ENCODE peak calls at places on chromosome 10, in five cellular contexts. One of them, this sample, is unnamed.

GRCh38 chr10:52568309-52568708 is 204.3 kb downstream of the MBL2 start:
- DNase-seq in kidney: no peak
- DNase-seq in CD4-positive, alpha-beta T cell: no peak
- DNase-seq in lower leg skin: no peak
- DNase-seq in neural crest cell: no peak
- DNase-seq in this sample: no peak

GRCh38 chr10:59622320-59622901 is 87.2 kb downstream of the SLC16A9 start:
- DNase-seq in neural crest cell: peak
- DNase-seq in lower leg skin: peak
- DNase-seq in kidney: no peak
- DNase-seq in CD4-positive, alpha-beta T cell: no peak
- DNase-seq in this sample: no peak

GRCh38 chr10:101217450-101218281 is 11.6 kb downstream of the LBX1 start:
- DNase-seq in neural crest cell: peak
- DNase-seq in lower leg skin: no peak
- DNase-seq in CD4-positive, alpha-beta T cell: no peak
- DNase-seq in kidney: no peak
- DNase-seq in this sample: no peak

GRCh38 chr10:75018233-75018632 is 93.2 kb upstream of the SAMD8 start:
- DNase-seq in kidney: no peak
- DNase-seq in neural crest cell: no peak
- DNase-seq in lower leg skin: no peak
- DNase-seq in CD4-positive, alpha-beta T cell: no peak
- DNase-seq in this sample: no peak

GRCh38 chr10:84540617-84541288 is 212.4 kb downstream of the CCSER2 start:
- DNase-seq in lower leg skin: peak
- DNase-seq in kidney: peak
- DNase-seq in CD4-positive, alpha-beta T cell: peak
- DNase-seq in neural crest cell: peak
- DNase-seq in this sample: no peak

GRCh38 chr10:113221756-113222168 is 271.7 kb downstream of the TCF7L2 start:
- DNase-seq in lower leg skin: no peak
- DNase-seq in kidney: no peak
- DNase-seq in CD4-positive, alpha-beta T cell: no peak
- DNase-seq in neural crest cell: no peak
- DNase-seq in this sample: no peak

GRCh38 chr10:114714281-114714741 is 56.2 kb upstream of the ABLIM1 start:
- DNase-seq in neural crest cell: no peak
- DNase-seq in CD4-positive, alpha-beta T cell: no peak
- DNase-seq in kidney: no peak
- DNase-seq in lower leg skin: no peak
- DNase-seq in this sample: no peak

GRCh38 chr10:6667679-6668270 is 87.7 kb upstream of the PRKCQ start:
- DNase-seq in kidney: no peak
- DNase-seq in neural crest cell: peak
- DNase-seq in lower leg skin: no peak
- DNase-seq in CD4-positive, alpha-beta T cell: peak
- DNase-seq in this sample: no peak

GRCh38 chr10:30047924-30048531 is 11.4 kb downstream of the JCAD start:
- DNase-seq in kidney: no peak
- DNase-seq in neural crest cell: no peak
- DNase-seq in CD4-positive, alpha-beta T cell: no peak
- DNase-seq in lower leg skin: no peak
- DNase-seq in this sample: no peak

GRCh38 chr10:102814873-102815661 is 22.1 kb downstream of the CYP17A1 start:
- DNase-seq in lower leg skin: peak
- DNase-seq in CD4-positive, alpha-beta T cell: no peak
- DNase-seq in neural crest cell: no peak
- DNase-seq in kidney: peak
- DNase-seq in this sample: peak

GRCh38 chr10:59536151-59536550 is 173.5 kb downstream of the SLC16A9 start:
- DNase-seq in lower leg skin: no peak
- DNase-seq in neural crest cell: no peak
- DNase-seq in CD4-positive, alpha-beta T cell: no peak
- DNase-seq in kidney: no peak
- DNase-seq in this sample: no peak

GRCh38 chr10:68878463-68878862 is 22.7 kb upstream of the DDX50 start:
- DNase-seq in neural crest cell: no peak
- DNase-seq in lower leg skin: no peak
- DNase-seq in kidney: no peak
- DNase-seq in CD4-positive, alpha-beta T cell: no peak
- DNase-seq in this sample: no peak

GRCh38 chr10:49008505-49009202 is 69.0 kb upstream of the LRRC18 start:
- DNase-seq in CD4-positive, alpha-beta T cell: no peak
- DNase-seq in lower leg skin: no peak
- DNase-seq in neural crest cell: no peak
- DNase-seq in kidney: no peak
- DNase-seq in this sample: no peak

GRCh38 chr10:87054373-87055295 is 34.5 kb downstream of the FAM25A start:
- DNase-seq in neural crest cell: no peak
- DNase-seq in CD4-positive, alpha-beta T cell: no peak
- DNase-seq in lower leg skin: no peak
- DNase-seq in kidney: no peak
- DNase-seq in this sample: no peak

GRCh38 chr10:68558478-68558877 is 1.7 kb upstream of the TET1 start:
- DNase-seq in neural crest cell: no peak
- DNase-seq in kidney: no peak
- DNase-seq in lower leg skin: no peak
- DNase-seq in CD4-positive, alpha-beta T cell: no peak
- DNase-seq in this sample: no peak

GRCh38 chr10:33195608-33196376 is 138.7 kb downstream of the NRP1 start:
- DNase-seq in lower leg skin: no peak
- DNase-seq in CD4-positive, alpha-beta T cell: no peak
- DNase-seq in kidney: no peak
- DNase-seq in neural crest cell: no peak
- DNase-seq in this sample: no peak

GRCh38 chr10:4656576-4657194 is 169.3 kb upstream of the AKR1E2 start:
- DNase-seq in lower leg skin: peak
- DNase-seq in CD4-positive, alpha-beta T cell: peak
- DNase-seq in kidney: no peak
- DNase-seq in neural crest cell: peak
- DNase-seq in this sample: peak

GRCh38 chr10:103281753-103282152 is 4.8 kb downstream of the INA start:
- DNase-seq in kidney: no peak
- DNase-seq in lower leg skin: no peak
- DNase-seq in CD4-positive, alpha-beta T cell: no peak
- DNase-seq in neural crest cell: peak
- DNase-seq in this sample: no peak

GRCh38 chr10:110847351-110847750 is 24.4 kb upstream of the PDCD4 start:
- DNase-seq in CD4-positive, alpha-beta T cell: no peak
- DNase-seq in kidney: no peak
- DNase-seq in lower leg skin: no peak
- DNase-seq in neural crest cell: no peak
- DNase-seq in this sample: no peak

GRCh38 chr10:84244651-84245270 is at the start of gene RGR:
- DNase-seq in kidney: no peak
- DNase-seq in neural crest cell: peak
- DNase-seq in lower leg skin: peak
- DNase-seq in CD4-positive, alpha-beta T cell: no peak
- DNase-seq in this sample: peak

GRCh38 chr10:130889780-130890179 is 421.7 kb downstream of the TCERG1L start:
- DNase-seq in neural crest cell: no peak
- DNase-seq in CD4-positive, alpha-beta T cell: no peak
- DNase-seq in kidney: no peak
- DNase-seq in lower leg skin: no peak
- DNase-seq in this sample: no peak

GRCh38 chr10:130889240-130889639 is 422.3 kb downstream of the TCERG1L start:
- DNase-seq in kidney: no peak
- DNase-seq in CD4-positive, alpha-beta T cell: no peak
- DNase-seq in neural crest cell: no peak
- DNase-seq in lower leg skin: no peak
- DNase-seq in this sample: peak

GRCh38 chr10:130891066-130891465 is 420.5 kb downstream of the TCERG1L start:
- DNase-seq in kidney: no peak
- DNase-seq in CD4-positive, alpha-beta T cell: no peak
- DNase-seq in neural crest cell: no peak
- DNase-seq in lower leg skin: no peak
- DNase-seq in this sample: no peak

GRCh38 chr10:130885021-130885655 is 426.4 kb downstream of the TCERG1L start:
- DNase-seq in lower leg skin: no peak
- DNase-seq in CD4-positive, alpha-beta T cell: no peak
- DNase-seq in kidney: no peak
- DNase-seq in neural crest cell: no peak
- DNase-seq in this sample: no peak

GRCh38 chr10:130888493-130888892 is 423.0 kb downstream of the TCERG1L start:
- DNase-seq in kidney: no peak
- DNase-seq in neural crest cell: no peak
- DNase-seq in lower leg skin: no peak
- DNase-seq in CD4-positive, alpha-beta T cell: no peak
- DNase-seq in this sample: no peak
- TF ChIP-seq CTCF in kidney: no peak
- TF ChIP-seq CTCF in neural crest cell: no peak
- TF ChIP-seq CTCF in lower leg skin: no peak
- TF ChIP-seq CTCF in CD4-positive, alpha-beta T cell: no peak
- TF ChIP-seq CTCF in this sample: no peak

GRCh38 chr10:99913831-99914235 is 95.9 kb downstream of the DNMBP start:
- DNase-seq in kidney: no peak
- DNase-seq in CD4-positive, alpha-beta T cell: no peak
- DNase-seq in neural crest cell: peak
- DNase-seq in lower leg skin: no peak
- DNase-seq in this sample: no peak
- TF ChIP-seq CTCF in kidney: peak
- TF ChIP-seq CTCF in CD4-positive, alpha-beta T cell: no peak
- TF ChIP-seq CTCF in neural crest cell: peak
- TF ChIP-seq CTCF in lower leg skin: no peak
- TF ChIP-seq CTCF in this sample: no peak

GRCh38 chr10:70348228-70348850 is 34.1 kb downstream of the LRRC20 start:
- DNase-seq in CD4-positive, alpha-beta T cell: no peak
- DNase-seq in neural crest cell: no peak
- DNase-seq in kidney: no peak
- DNase-seq in lower leg skin: no peak
- DNase-seq in this sample: no peak
- TF ChIP-seq CTCF in CD4-positive, alpha-beta T cell: peak
- TF ChIP-seq CTCF in neural crest cell: peak
- TF ChIP-seq CTCF in kidney: peak
- TF ChIP-seq CTCF in lower leg skin: no peak
- TF ChIP-seq CTCF in this sample: peak

DNA sequence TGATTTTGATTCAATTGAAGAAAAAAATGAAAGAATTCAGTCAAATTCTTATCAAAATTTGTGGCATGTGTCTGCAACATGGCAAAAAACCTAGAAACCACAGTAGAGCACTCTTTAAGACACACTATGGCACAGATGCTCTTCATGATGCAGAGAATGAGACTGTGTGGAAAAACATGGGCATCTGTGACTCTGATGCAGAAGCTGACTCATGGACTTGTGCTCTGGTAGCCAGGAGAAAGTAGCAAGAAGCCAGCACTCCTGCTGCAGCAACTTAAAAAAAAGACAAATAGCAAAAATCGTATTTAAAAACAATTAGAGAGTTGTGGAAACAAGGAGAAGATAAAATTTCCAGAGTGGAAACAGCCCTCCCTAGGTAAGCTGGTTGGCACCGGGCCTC is 8.9 kb upstream of the KCNK18 start:
- DNase-seq in neural crest cell: no peak
- DNase-seq in lower leg skin: no peak
- DNase-seq in kidney: no peak
- DNase-seq in CD4-positive, alpha-beta T cell: no peak
- DNase-seq in this sample: no peak
- TF ChIP-seq CTCF in neural crest cell: no peak
- TF ChIP-seq CTCF in lower leg skin: no peak
- TF ChIP-seq CTCF in kidney: no peak
- TF ChIP-seq CTCF in CD4-positive, alpha-beta T cell: no peak
- TF ChIP-seq CTCF in this sample: no peak

GRCh38 chr10:124339951-124340760 is 78.6 kb downstream of the OAT start:
- DNase-seq in kidney: peak
- DNase-seq in neural crest cell: no peak
- DNase-seq in lower leg skin: no peak
- DNase-seq in CD4-positive, alpha-beta T cell: no peak
- DNase-seq in this sample: no peak
- TF ChIP-seq CTCF in kidney: no peak
- TF ChIP-seq CTCF in neural crest cell: no peak
- TF ChIP-seq CTCF in lower leg skin: no peak
- TF ChIP-seq CTCF in CD4-positive, alpha-beta T cell: no peak
- TF ChIP-seq CTCF in this sample: peak